ENCODE peak calls at places on chromosomes 1 and 21, in seven cellular contexts. One of them, this sample, is unnamed. For H3K4me1, the result is how much of the 10 kb centered on the place peaks cover.

GRCh38 chr21:44983421-44984206 is 43.8 kb downstream of the SLX9 start:
- DNase-seq in CD8-positive, alpha-beta T cell: no peak
- DNase-seq in fibroblast of lung: no peak
- DNase-seq in tibial nerve: no peak
- DNase-seq in prostate gland: no peak
- DNase-seq in kidney: peak
- DNase-seq in lower lobe of right lung: peak
- DNase-seq in this sample: peak

GRCh38 chr1:247079141-247079874 is 697 bp upstream of the ZNF670 start:
- DNase-seq in fibroblast of lung: no peak
- DNase-seq in kidney: no peak
- DNase-seq in lower lobe of right lung: no peak
- DNase-seq in tibial nerve: no peak
- DNase-seq in prostate gland: no peak
- DNase-seq in CD8-positive, alpha-beta T cell: no peak
- DNase-seq in this sample: no peak

GRCh38 chr1:194071200-194071599 is 884.8 kb upstream of the B3GALT2 start:
- DNase-seq in tibial nerve: no peak
- DNase-seq in lower lobe of right lung: no peak
- DNase-seq in kidney: no peak
- DNase-seq in CD8-positive, alpha-beta T cell: no peak
- DNase-seq in fibroblast of lung: no peak
- DNase-seq in prostate gland: no peak
- DNase-seq in this sample: no peak

GRCh38 chr1:67528141-67528540 is 97.9 kb upstream of the SERBP1 start:
- DNase-seq in kidney: no peak
- DNase-seq in fibroblast of lung: no peak
- DNase-seq in tibial nerve: no peak
- DNase-seq in prostate gland: no peak
- DNase-seq in CD8-positive, alpha-beta T cell: no peak
- DNase-seq in lower lobe of right lung: no peak
- DNase-seq in this sample: no peak

GRCh38 chr1:112388436-112388835 is 7.6 kb upstream of the CTTNBP2NL start:
- DNase-seq in lower lobe of right lung: no peak
- DNase-seq in fibroblast of lung: peak
- DNase-seq in prostate gland: no peak
- DNase-seq in kidney: no peak
- DNase-seq in CD8-positive, alpha-beta T cell: no peak
- DNase-seq in tibial nerve: no peak
- DNase-seq in this sample: no peak

GRCh38 chr1:243564814-243565213 is 285.2 kb downstream of the AKT3 start:
- DNase-seq in prostate gland: no peak
- DNase-seq in CD8-positive, alpha-beta T cell: no peak
- DNase-seq in fibroblast of lung: no peak
- DNase-seq in lower lobe of right lung: no peak
- DNase-seq in tibial nerve: no peak
- DNase-seq in kidney: no peak
- DNase-seq in this sample: no peak

GRCh38 chr21:33901421-33902288 is 13.9 kb downstream of the ATP5PO start:
- DNase-seq in tibial nerve: no peak
- DNase-seq in prostate gland: peak
- DNase-seq in CD8-positive, alpha-beta T cell: no peak
- DNase-seq in kidney: no peak
- DNase-seq in fibroblast of lung: peak
- DNase-seq in lower lobe of right lung: no peak
- DNase-seq in this sample: no peak

GRCh38 chr1:151135433-151136385 is 10.7 kb downstream of the SEMA6C start:
- DNase-seq in CD8-positive, alpha-beta T cell: no peak
- DNase-seq in kidney: peak
- DNase-seq in tibial nerve: no peak
- DNase-seq in fibroblast of lung: no peak
- DNase-seq in lower lobe of right lung: no peak
- DNase-seq in prostate gland: no peak
- DNase-seq in this sample: no peak

GRCh38 chr1:191255354-191256057 is 777.8 kb upstream of the BRINP3 start:
- DNase-seq in CD8-positive, alpha-beta T cell: no peak
- DNase-seq in prostate gland: no peak
- DNase-seq in kidney: no peak
- DNase-seq in lower lobe of right lung: no peak
- DNase-seq in fibroblast of lung: no peak
- DNase-seq in tibial nerve: no peak
- DNase-seq in this sample: no peak

GRCh38 chr1:245361056-245361455 is 206.3 kb downstream of the KIF26B start:
- DNase-seq in lower lobe of right lung: no peak
- DNase-seq in prostate gland: no peak
- DNase-seq in CD8-positive, alpha-beta T cell: no peak
- DNase-seq in fibroblast of lung: no peak
- DNase-seq in kidney: no peak
- DNase-seq in tibial nerve: no peak
- DNase-seq in this sample: no peak

GRCh38 chr1:41719128-41719527 is 199.6 kb downstream of the HIVEP3 start:
- DNase-seq in tibial nerve: no peak
- DNase-seq in kidney: no peak
- DNase-seq in prostate gland: no peak
- DNase-seq in lower lobe of right lung: no peak
- DNase-seq in CD8-positive, alpha-beta T cell: no peak
- DNase-seq in fibroblast of lung: no peak
- DNase-seq in this sample: no peak
- TF ChIP-seq CTCF in tibial nerve: no peak
- TF ChIP-seq CTCF in kidney: no peak
- TF ChIP-seq CTCF in prostate gland: no peak
- TF ChIP-seq CTCF in lower lobe of right lung: no peak
- TF ChIP-seq CTCF in CD8-positive, alpha-beta T cell: no peak
- TF ChIP-seq CTCF in fibroblast of lung: no peak
- TF ChIP-seq CTCF in this sample: no peak

GRCh38 chr1:66354311-66354922 is 179.5 kb upstream of the SGIP1 start:
- DNase-seq in tibial nerve: no peak
- DNase-seq in fibroblast of lung: peak
- DNase-seq in lower lobe of right lung: no peak
- DNase-seq in CD8-positive, alpha-beta T cell: no peak
- DNase-seq in kidney: no peak
- DNase-seq in prostate gland: no peak
- DNase-seq in this sample: no peak
- H3K27ac ChIP-seq in tibial nerve: no peak
- H3K27ac ChIP-seq in fibroblast of lung: no peak
- H3K27ac ChIP-seq in lower lobe of right lung: peak
- H3K27ac ChIP-seq in CD8-positive, alpha-beta T cell: no peak
- H3K27ac ChIP-seq in kidney: no peak
- H3K27ac ChIP-seq in prostate gland: no peak
- H3K27ac ChIP-seq in this sample: no peak

DNA sequence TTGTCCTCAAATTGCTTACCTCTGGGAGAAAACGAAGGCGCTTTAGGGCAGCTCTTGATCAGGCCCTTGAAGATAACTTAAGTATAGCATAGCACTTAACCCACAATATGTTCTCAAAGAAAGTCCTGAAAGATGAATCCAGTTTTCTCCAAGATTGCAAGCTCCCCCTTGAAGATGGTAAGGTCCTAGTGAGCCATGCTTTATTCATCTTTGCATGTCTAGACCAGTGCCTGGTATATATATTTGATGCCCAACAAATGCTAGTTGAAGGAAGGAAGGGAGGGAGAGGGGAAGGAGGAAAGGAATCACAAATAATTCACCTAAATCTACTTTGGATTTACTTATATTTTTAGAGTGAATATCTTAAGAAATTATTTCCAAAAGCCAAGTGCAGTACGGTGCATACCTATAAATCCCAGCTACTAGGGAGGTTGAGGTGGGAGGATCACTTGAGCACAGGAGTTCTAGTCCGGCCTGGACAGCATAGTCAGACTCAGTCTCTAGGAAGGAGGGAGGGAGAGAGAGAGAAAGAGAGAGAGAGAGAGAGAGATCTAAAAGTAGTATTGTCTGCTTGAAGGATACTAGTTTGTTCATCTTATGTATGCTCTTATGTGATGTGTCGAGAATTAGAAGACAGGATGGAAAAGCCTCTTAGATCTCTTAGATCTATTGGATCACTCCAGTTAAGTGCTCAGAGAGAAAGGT is 25.0 kb downstream of the PBX1 start:
- DNase-seq in lower lobe of right lung: no peak
- DNase-seq in CD8-positive, alpha-beta T cell: no peak
- DNase-seq in tibial nerve: no peak
- DNase-seq in prostate gland: no peak
- DNase-seq in fibroblast of lung: no peak
- DNase-seq in kidney: no peak
- DNase-seq in this sample: no peak
- H3K4me1 ChIP-seq in lower lobe of right lung: under half
- H3K4me1 ChIP-seq in CD8-positive, alpha-beta T cell: under half
- H3K4me1 ChIP-seq in tibial nerve: under half
- H3K4me1 ChIP-seq in prostate gland: under half
- H3K4me1 ChIP-seq in fibroblast of lung: under half
- H3K4me1 ChIP-seq in kidney: under half
- H3K4me1 ChIP-seq in this sample: under half

DNA sequence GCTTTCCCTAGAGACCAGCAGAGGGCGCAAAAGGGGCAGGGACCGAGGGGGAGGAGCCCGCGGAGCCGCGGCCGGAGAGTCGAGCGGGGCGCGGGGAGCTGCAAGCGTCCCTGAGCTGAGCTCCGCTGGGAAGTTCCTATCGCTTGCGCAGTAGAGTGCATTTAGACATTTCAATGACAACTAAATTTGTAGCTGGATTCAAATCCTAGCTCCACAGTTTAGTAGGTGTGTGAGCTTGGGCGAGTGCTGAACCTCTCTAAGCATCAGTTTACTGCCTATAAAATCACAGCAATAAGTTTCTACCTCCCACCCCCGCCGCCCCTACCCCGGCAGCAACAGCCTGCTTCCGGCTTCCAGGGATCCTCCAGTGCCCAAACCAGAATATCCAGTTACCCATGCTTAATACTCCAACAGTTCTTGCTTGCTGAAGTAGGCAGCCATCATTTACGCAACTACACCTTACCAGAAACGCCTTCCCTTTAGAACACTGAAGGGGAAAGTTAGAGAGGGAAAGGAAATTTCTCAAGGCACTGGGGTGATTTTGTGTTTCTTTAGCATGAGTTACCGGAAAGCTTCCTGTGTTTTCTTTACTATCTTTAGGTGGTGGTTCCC is 9.1 kb downstream of the TLR5 start:
- DNase-seq in kidney: peak
- DNase-seq in prostate gland: peak
- DNase-seq in tibial nerve: peak
- DNase-seq in lower lobe of right lung: peak
- DNase-seq in fibroblast of lung: peak
- DNase-seq in CD8-positive, alpha-beta T cell: peak
- DNase-seq in this sample: peak
- TF ChIP-seq CTCF in kidney: peak
- TF ChIP-seq CTCF in prostate gland: peak
- TF ChIP-seq CTCF in tibial nerve: peak
- TF ChIP-seq CTCF in lower lobe of right lung: peak
- TF ChIP-seq CTCF in fibroblast of lung: peak
- TF ChIP-seq CTCF in CD8-positive, alpha-beta T cell: peak
- TF ChIP-seq CTCF in this sample: peak

DNA sequence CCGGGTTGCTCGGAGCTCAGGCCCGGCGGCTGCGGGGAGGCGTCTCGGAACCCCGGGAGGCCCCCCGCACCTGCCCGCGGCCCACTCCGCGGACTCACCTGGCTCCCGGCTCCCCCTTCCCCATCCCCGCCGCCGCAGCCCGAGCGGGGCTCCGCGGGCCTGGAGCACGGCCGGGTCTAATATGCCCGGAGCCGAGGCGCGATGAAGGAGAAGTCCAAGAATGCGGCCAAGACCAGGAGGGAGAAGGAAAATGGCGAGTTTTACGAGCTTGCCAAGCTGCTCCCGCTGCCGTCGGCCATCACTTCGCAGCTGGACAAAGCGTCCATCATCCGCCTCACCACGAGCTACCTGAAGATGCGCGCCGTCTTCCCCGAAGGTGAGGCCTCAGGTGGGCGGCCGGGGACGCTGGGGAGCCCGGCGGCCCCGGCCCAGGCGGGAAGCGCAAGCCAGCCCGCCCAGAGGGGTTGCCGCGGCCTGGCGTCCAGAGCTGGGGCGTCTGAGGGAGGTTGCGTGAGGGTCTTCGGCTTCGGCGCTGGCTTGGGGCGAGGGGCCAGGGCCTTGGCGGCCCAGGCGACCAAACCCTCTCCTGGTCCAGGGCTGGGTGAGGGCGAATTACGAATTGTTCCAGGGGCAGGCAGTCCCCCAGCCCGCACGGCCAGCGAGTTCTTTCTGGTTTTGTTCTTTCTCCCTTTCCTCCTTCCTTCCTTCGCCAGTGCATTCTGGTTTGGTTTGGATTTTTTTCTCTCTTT is 805 bp downstream of the SIM2 start:
- DNase-seq in fibroblast of lung: no peak
- DNase-seq in lower lobe of right lung: no peak
- DNase-seq in kidney: no peak
- DNase-seq in tibial nerve: no peak
- DNase-seq in prostate gland: no peak
- DNase-seq in CD8-positive, alpha-beta T cell: no peak
- DNase-seq in this sample: no peak
- H3K27ac ChIP-seq in fibroblast of lung: no peak
- H3K27ac ChIP-seq in lower lobe of right lung: no peak
- H3K27ac ChIP-seq in kidney: no peak
- H3K27ac ChIP-seq in tibial nerve: no peak
- H3K27ac ChIP-seq in prostate gland: peak
- H3K27ac ChIP-seq in CD8-positive, alpha-beta T cell: no peak
- H3K27ac ChIP-seq in this sample: peak

GRCh38 chr1:6352138-6352563 is 41.4 kb downstream of the ACOT7 start:
- DNase-seq in lower lobe of right lung: no peak
- DNase-seq in tibial nerve: no peak
- DNase-seq in fibroblast of lung: no peak
- DNase-seq in CD8-positive, alpha-beta T cell: no peak
- DNase-seq in prostate gland: no peak
- DNase-seq in kidney: no peak
- DNase-seq in this sample: peak

GRCh38 chr1:6355621-6356020 is 37.9 kb downstream of the ACOT7 start:
- DNase-seq in fibroblast of lung: no peak
- DNase-seq in kidney: no peak
- DNase-seq in tibial nerve: no peak
- DNase-seq in lower lobe of right lung: no peak
- DNase-seq in CD8-positive, alpha-beta T cell: no peak
- DNase-seq in prostate gland: no peak
- DNase-seq in this sample: no peak

GRCh38 chr1:6353605-6353947 is 40.0 kb downstream of the ACOT7 start:
- DNase-seq in CD8-positive, alpha-beta T cell: no peak
- DNase-seq in fibroblast of lung: no peak
- DNase-seq in kidney: no peak
- DNase-seq in prostate gland: no peak
- DNase-seq in tibial nerve: no peak
- DNase-seq in lower lobe of right lung: no peak
- DNase-seq in this sample: no peak

GRCh38 chr1:6354659-6355317 is 38.8 kb downstream of the ACOT7 start:
- DNase-seq in prostate gland: no peak
- DNase-seq in tibial nerve: no peak
- DNase-seq in CD8-positive, alpha-beta T cell: no peak
- DNase-seq in fibroblast of lung: no peak
- DNase-seq in kidney: no peak
- DNase-seq in lower lobe of right lung: no peak
- DNase-seq in this sample: no peak

GRCh38 chr1:6353948-6354658 is 39.5 kb downstream of the ACOT7 start:
- DNase-seq in lower lobe of right lung: peak
- DNase-seq in prostate gland: no peak
- DNase-seq in tibial nerve: no peak
- DNase-seq in CD8-positive, alpha-beta T cell: no peak
- DNase-seq in kidney: no peak
- DNase-seq in fibroblast of lung: peak
- DNase-seq in this sample: peak
- H3K4me1 ChIP-seq in lower lobe of right lung: under half
- H3K4me1 ChIP-seq in prostate gland: under half
- H3K4me1 ChIP-seq in tibial nerve: under half
- H3K4me1 ChIP-seq in CD8-positive, alpha-beta T cell: under half
- H3K4me1 ChIP-seq in kidney: under half
- H3K4me1 ChIP-seq in fibroblast of lung: under half
- H3K4me1 ChIP-seq in this sample: half or more

This sample was measured in RWPE2.